ENCODE peak calls at places on chromosomes 1 and 21, in nine cellular contexts. C is naive thymus-derived CD8-positive, alpha-beta T cell; O is anterior cingulate cortex; X is COLO829; M is RCC 7860; K is fibroblast of pulmonary artery; N is Panc1; S is mesothelial cell of epicardium; Q is GM23248. B is an unnamed sample.

GRCh38 chr1:60132108-60132507 is 58.5 kb upstream of the C1orf87 start:
- DNase-seq in O (no peak), N (no peak), X (no peak), K (no peak), S (no peak), Q (no peak), C (no peak), M (no peak), B (no peak)

GRCh38 chr1:25433389-25434186 is 2.9 kb downstream of the MACO1 start:
- DNase-seq in O (no peak), C (no peak), X (no peak), M (no peak), S (no peak), Q (peak; percentile 27), K (no peak), N (no peak), B (no peak)

GRCh38 chr1:72371259-72372035 is 89.1 kb upstream of the NEGR1 start:
- DNase-seq in S (no peak), O (no peak), M (no peak), X (peak; percentile 6), N (no peak), Q (no peak), C (no peak), K (no peak), B (no peak)

GRCh38 chr1:158227904-158228623 is 26.2 kb upstream of the CD1A start:
- DNase-seq in N (no peak), C (no peak), Q (no peak), S (no peak), K (no peak), O (no peak), X (no peak), M (no peak), B (no peak)

GRCh38 chr1:209736467-209737117 is 19.3 kb upstream of the TRAF3IP3 start:
- DNase-seq in S (no peak), O (no peak), X (no peak), N (no peak), M (no peak), K (no peak), Q (no peak), C (no peak), B (no peak)

GRCh38 chr1:225526878-225527277 is 99.0 kb upstream of the LBR start:
- DNase-seq in O (no peak), S (no peak), K (no peak), M (no peak), C (no peak), Q (no peak), X (no peak), N (no peak), B (no peak)

GRCh38 chr1:206716519-206717236 is 32.0 kb downstream of the MAPKAPK2 start:
- DNase-seq in S (no peak), M (peak; percentile 17), N (no peak), O (no peak), Q (peak; percentile 39), K (no peak), C (no peak), X (no peak), B (no peak)

GRCh38 chr1:241899211-241899610 is 51.2 kb downstream of the EXO1 start:
- DNase-seq in C (no peak), Q (no peak), K (no peak), X (no peak), N (no peak), O (no peak), S (no peak), M (no peak), B (no peak)

GRCh38 chr1:156828414-156829085 is 11.9 kb upstream of the SH2D2A start:
- DNase-seq in Q (no peak), M (no peak), C (no peak), N (no peak), S (no peak), X (no peak), K (no peak), O (no peak), B (no peak)

GRCh38 chr1:33562563-33562962 is 90.1 kb downstream of the ZSCAN20 start:
- DNase-seq in X (no peak), C (no peak), N (no peak), S (no peak), Q (no peak), O (no peak), M (no peak), K (no peak), B (no peak)

GRCh38 chr1:234987415-234988159 is 141.1 kb downstream of the TOMM20 start:
- DNase-seq in X (peak; percentile 58), K (peak; percentile 97), M (peak; percentile 82), S (peak; percentile 62), O (no peak), Q (peak; percentile 84), N (no peak), C (no peak), B (peak; percentile 46)

GRCh38 chr1:181083842-181084605 is 4.5 kb upstream of the IER5 start:
- DNase-seq in Q (peak; percentile 58), N (peak; percentile 67), X (no peak), M (peak; percentile 32), S (no peak), K (peak; percentile 74), C (peak; percentile 44), O (no peak), B (peak; percentile 84)

GRCh38 chr21:43814215-43815106 is 25.1 kb downstream of the RRP1 start:
- DNase-seq in X (no peak), Q (peak; percentile 59), N (no peak), M (no peak), C (no peak), O (no peak), K (no peak), S (no peak), B (no peak)

GRCh38 chr1:150479927-150480352 is 7.3 kb upstream of the TARS2 start:
- DNase-seq in K (no peak), N (no peak), M (no peak), S (no peak), O (no peak), X (no peak), C (no peak), Q (no peak), B (no peak)

GRCh38 chr1:195462152-195462551 is 1146.1 kb downstream of the KCNT2 start:
- DNase-seq in O (no peak), S (no peak), N (no peak), M (no peak), K (no peak), Q (no peak), C (no peak), X (no peak), B (no peak)

GRCh38 chr1:226029093-226029496 is 30.0 kb upstream of the SDE2 start:
- DNase-seq in S (no peak), X (no peak), Q (no peak), C (no peak), O (no peak), N (no peak), K (no peak), M (no peak), B (no peak)

GRCh38 chr1:61081637-61082335 is 575 bp upstream of the NFIA start:
- DNase-seq in C (peak; percentile 53), Q (peak; percentile 57), X (no peak), N (no peak), S (peak; percentile 63), O (peak; percentile 70), M (peak; percentile 47), K (peak; percentile 75), B (peak; percentile 70)

GRCh38 chr1:169873582-169874200 is 20.0 kb downstream of the SCYL3 start:
- DNase-seq in M (no peak), S (no peak), X (no peak), O (no peak), N (no peak), K (no peak), C (no peak), Q (peak; percentile 43), B (no peak)

GRCh38 chr1:51969038-51969705 is 21.3 kb downstream of the RAB3B start:
- DNase-seq in N (peak; percentile 56), Q (peak; percentile 99), K (peak; percentile 77), O (no peak), M (peak; percentile 88), S (no peak), X (no peak), C (no peak), B (no peak)

GRCh38 chr1:244730153-244730933 is 77.4 kb downstream of the DESI2 start:
- DNase-seq in C (no peak), N (no peak), Q (peak; percentile 68), K (peak; percentile 52), M (no peak), S (peak; percentile 61), O (peak; percentile 4), X (no peak), B (no peak)

GRCh38 chr1:21537511-21537931 is 28.3 kb downstream of the ALPL start:
- DNase-seq in M (no peak), N (no peak), X (no peak), K (no peak), S (no peak), O (no peak), Q (no peak), C (no peak), B (no peak)

GRCh38 chr1:59473813-59474212 is 176.9 kb downstream of the FGGY start:
- DNase-seq in N (no peak), X (no peak), O (no peak), S (no peak), M (no peak), K (no peak), Q (no peak), C (no peak), B (no peak)

GRCh38 chr1:55000110-55000815 is 1.5 kb downstream of the BSND start:
- DNase-seq in M (no peak), N (no peak), X (no peak), S (no peak), C (no peak), K (no peak), Q (no peak), O (no peak), B (no peak)

GRCh38 chr1:201988593-201988992 is 6.1 kb downstream of the RNPEP start:
- DNase-seq in O (no peak), M (no peak), N (no peak), Q (no peak), C (no peak), X (no peak), S (no peak), K (no peak), B (no peak)

GRCh38 chr1:116725798-116726197 is 28.4 kb upstream of the CD2 start:
- DNase-seq in X (no peak), C (no peak), N (no peak), K (no peak), Q (peak; percentile 18), M (no peak), S (no peak), O (no peak), B (no peak)

GRCh38 chr1:9822490-9822889 is 1.3 kb downstream of the CLSTN1 start:
- DNase-seq in K (no peak), Q (peak; percentile 24), X (no peak), S (no peak), M (no peak), C (no peak), O (no peak), N (no peak), B (no peak)

GRCh38 chr1:54460346-54460745 is 54.2 kb upstream of the SSBP3 start:
- DNase-seq in N (no peak), S (no peak), O (no peak), K (no peak), C (peak; percentile 65), X (no peak), M (no peak), Q (no peak), B (no peak)

GRCh38 chr1:1919304-1920056 is 401 bp upstream of the TMEM52 start:
- DNase-seq in M (peak; percentile 79), X (peak; percentile 97), S (peak; percentile 100), O (peak; percentile 84), C (peak; percentile 100), N (peak; percentile 85), K (peak; percentile 97), Q (peak; percentile 97), B (peak; percentile 95)

B was measured in SK-MEL-5.